ENCODE peak calls at places on chromosomes 6 and 20, in six cellular contexts. A, H, O, J, B and P are unnamed samples.

GRCh38 chr6:111521497-111522275 is 38.7 kb upstream of the REV3L start:
- DNase-seq in J (no peak), H (no peak), A (no peak), B (no peak), O (no peak), P (no peak)

GRCh38 chr20:24950128-24950835 is 1.2 kb downstream of the CST7 start:
- DNase-seq in J (no peak), B (no peak), O (peak), H (no peak), A (no peak), P (no peak)

GRCh38 chr6:27280540-27281000 is 31.5 kb downstream of the POM121L2 start:
- DNase-seq in J (no peak), O (no peak), B (no peak), A (peak), H (no peak), P (no peak)

GRCh38 chr20:38229376-38230252 is 30.9 kb downstream of the KIAA1755 start:
- DNase-seq in O (peak), H (no peak), J (peak), A (no peak), B (no peak), P (no peak)

GRCh38 chr6:99514089-99514488 is 1.1 kb downstream of the USP45 start:
- DNase-seq in J (peak), B (no peak), H (no peak), O (peak), A (peak), P (no peak)

GRCh38 chr20:11851646-11852045 is 66.0 kb upstream of the BTBD3 start:
- DNase-seq in O (no peak), H (no peak), A (no peak), B (no peak), J (no peak), P (no peak)

GRCh38 chr20:50372770-50373088 is 137.5 kb upstream of the PTPN1 start:
- DNase-seq in H (no peak), A (no peak), J (no peak), O (no peak), B (no peak), P (no peak)

GRCh38 chr6:89034586-89035251 is 45.8 kb upstream of the PNRC1 start:
- DNase-seq in O (no peak), J (no peak), B (peak), H (no peak), A (no peak), P (no peak)

GRCh38 chr20:13995086-13995665 is at the start of gene MACROD2:
- DNase-seq in H (peak), O (peak), B (peak), A (peak), J (peak), P (peak)

GRCh38 chr6:21508753-21509152 is 84.8 kb upstream of the SOX4 start:
- DNase-seq in B (no peak), A (no peak), O (no peak), H (no peak), J (no peak), P (no peak)

GRCh38 chr6:168410035-168410434 is 30.9 kb upstream of the SMOC2 start:
- DNase-seq in H (no peak), A (no peak), B (no peak), J (no peak), O (no peak), P (no peak)

GRCh38 chr6:165931675-165932074 is 236.0 kb downstream of the TBXT start:
- DNase-seq in A (no peak), H (no peak), J (no peak), O (no peak), B (no peak), P (no peak)

GRCh38 chr6:153965996-153966395 is 73.0 kb upstream of the OPRM1 start:
- DNase-seq in H (no peak), J (no peak), B (no peak), A (no peak), O (peak), P (no peak)

GRCh38 chr6:10719386-10720228 is 3.3 kb upstream of the TMEM14C start:
- DNase-seq in O (peak), B (no peak), J (no peak), H (peak), A (peak), P (no peak)

GRCh38 chr6:18488526-18489270 is 101.5 kb downstream of the RNF144B start:
- DNase-seq in O (no peak), H (no peak), J (no peak), A (no peak), B (no peak), P (no peak)

GRCh38 chr6:90326404-90327057 is 29.9 kb upstream of the BACH2 start:
- DNase-seq in H (no peak), J (no peak), A (no peak), O (no peak), B (no peak), P (no peak)